ENCODE peak calls at places on chromosomes 2 and 18, in six cellular contexts. L is left lung, Z is A549, S is dorsolateral prefrontal cortex, X is astrocyte of the spinal cord, R is cardiac fibroblast. M is an unnamed sample.

GRCh38 chr2:1501196-1501851 is 88.1 kb downstream of the TPO start:
- DNase-seq in L (peak; percentile 20), Z (no peak), S (peak; percentile 42), X (no peak), R (no peak), M (peak; percentile 29)

GRCh38 chr2:202052235-202052634 is 18.6 kb downstream of the FZD7 start:
- DNase-seq in L (no peak), Z (no peak), S (no peak), X (no peak), R (no peak), M (no peak)

GRCh38 chr2:207768891-207769596 is 662 bp downstream of the FZD5 start:
- DNase-seq in L (peak; percentile 47), Z (peak; percentile 31), S (no peak), X (peak; percentile 41), R (peak; percentile 42), M (no peak)

GRCh38 chr2:201962766-201963555 is 70.7 kb upstream of the FZD7 start:
- DNase-seq in L (no peak), Z (no peak), S (no peak), X (no peak), R (no peak), M (no peak)

GRCh38 chr2:231383701-231384435 is 11.6 kb upstream of the B3GNT7 start:
- DNase-seq in L (no peak), Z (no peak), S (no peak), X (no peak), R (no peak), M (no peak)

GRCh38 chr2:151040036-151040435 is 221.6 kb downstream of the RBM43 start:
- DNase-seq in L (no peak), Z (no peak), S (no peak), X (no peak), R (peak; percentile 62), M (no peak)

GRCh38 chr18:10139783-10140410 is 226.1 kb downstream of the VAPA start:
- DNase-seq in L (peak; percentile 49), Z (peak; percentile 15), S (no peak), X (peak; percentile 48), R (peak; percentile 58), M (no peak)

GRCh38 chr2:220560192-220560591 is 932.8 kb downstream of the SLC4A3 start:
- DNase-seq in L (no peak), Z (no peak), S (no peak), X (no peak), R (no peak), M (no peak)

GRCh38 chr2:17518212-17519154 is at the start of gene RAD51AP2:
- DNase-seq in L (peak; percentile 73), Z (peak; percentile 44), S (peak; percentile 73), X (peak; percentile 90), R (peak; percentile 74), M (peak; percentile 79)

GRCh38 chr18:50190236-50190635 is 4.7 kb downstream of the MYO5B start:
- DNase-seq in L (no peak), Z (no peak), S (no peak), X (peak; percentile 8), R (peak; percentile 10), M (no peak)

GRCh38 chr2:196538646-196539045 is 100.9 kb upstream of the CCDC150 start:
- DNase-seq in L (no peak), Z (no peak), S (no peak), X (no peak), R (no peak), M (no peak)

GRCh38 chr2:53994735-53995538 is 24.1 kb upstream of the PSME4 start:
- DNase-seq in L (no peak), Z (no peak), S (no peak), X (no peak), R (no peak), M (no peak)

GRCh38 chr2:216074380-216074779 is 7.2 kb downstream of the PECR start:
- DNase-seq in L (no peak), Z (no peak), S (no peak), X (no peak), R (no peak), M (no peak)

GRCh38 chr2:3462493-3463104 is 56.7 kb downstream of the ADI1 start:
- DNase-seq in L (peak; percentile 26), Z (no peak), S (no peak), X (no peak), R (no peak), M (peak; percentile 53)

GRCh38 chr18:58865009-58865345 is 300 bp downstream of the ZNF532 start:
- DNase-seq in L (no peak), Z (no peak), S (no peak), X (no peak), R (no peak), M (no peak)

GRCh38 chr18:58865714-58866113 is 1.0 kb downstream of the ZNF532 start:
- DNase-seq in L (no peak), Z (no peak), S (no peak), X (no peak), R (no peak), M (no peak)

GRCh38 chr18:58868440-58868839 is 3.8 kb downstream of the ZNF532 start:
- DNase-seq in L (no peak), Z (no peak), S (no peak), X (no peak), R (no peak), M (no peak)

GRCh38 chr18:58867281-58867961 is 2.7 kb downstream of the ZNF532 start:
- DNase-seq in L (no peak), Z (no peak), S (no peak), X (peak; percentile 52), R (no peak), M (no peak)

DNA sequence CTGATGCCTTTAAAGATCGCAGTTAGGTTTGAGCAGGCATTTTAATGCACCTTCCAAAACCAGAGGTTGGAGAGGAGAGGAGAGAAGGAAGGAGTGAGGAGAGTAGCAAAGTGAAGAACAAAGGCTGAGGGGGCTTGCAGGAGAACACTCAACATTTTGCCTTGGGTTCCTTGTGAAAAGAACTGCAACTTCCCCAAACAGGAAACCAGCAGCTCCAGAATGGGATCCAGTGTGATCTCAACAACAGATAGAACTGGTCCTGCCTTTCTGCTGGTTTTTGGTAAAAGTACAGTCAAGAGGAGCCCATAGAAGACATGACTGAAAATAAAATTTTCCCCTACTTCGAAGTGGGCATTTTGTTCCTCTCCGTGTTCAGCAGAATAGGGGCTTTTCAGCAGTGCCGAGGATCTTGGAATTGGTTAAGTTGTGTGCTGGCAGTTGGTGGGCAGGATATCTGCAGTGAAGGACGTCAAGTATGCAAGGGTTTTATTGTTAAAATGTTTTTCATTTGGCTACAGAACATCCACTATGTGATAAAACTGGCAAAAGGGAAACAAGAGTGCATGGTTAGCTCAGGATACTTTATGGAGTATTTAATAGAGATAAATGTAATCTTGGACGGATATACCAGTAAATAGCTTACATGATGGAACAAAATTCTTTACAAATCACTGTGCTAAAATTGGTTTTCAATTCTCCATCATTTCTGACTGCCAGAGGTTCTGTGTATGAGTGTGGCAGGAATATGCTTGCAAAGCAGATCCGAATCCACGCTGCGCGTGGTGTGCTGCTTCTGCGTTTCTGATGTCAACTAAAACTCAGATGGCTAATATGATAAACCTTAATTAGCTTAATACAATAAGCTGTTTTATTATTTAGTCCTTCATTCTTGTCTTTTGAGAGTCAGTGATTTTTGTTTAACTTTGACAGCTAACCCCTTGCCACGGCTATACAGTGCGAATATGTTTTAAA is 1.9 kb downstream of the ZNF532 start:
- DNase-seq in L (no peak), Z (no peak), S (no peak), X (no peak), R (no peak), M (no peak)
- H3K4me3 ChIP-seq in L (no peak overlapping the region), Z (no peak overlapping the region), S (peak overlapping the region; percentile 65), X (peak overlapping the region; percentile 7), R (peak overlapping the region; percentile 13), M (no peak overlapping the region)

DNA sequence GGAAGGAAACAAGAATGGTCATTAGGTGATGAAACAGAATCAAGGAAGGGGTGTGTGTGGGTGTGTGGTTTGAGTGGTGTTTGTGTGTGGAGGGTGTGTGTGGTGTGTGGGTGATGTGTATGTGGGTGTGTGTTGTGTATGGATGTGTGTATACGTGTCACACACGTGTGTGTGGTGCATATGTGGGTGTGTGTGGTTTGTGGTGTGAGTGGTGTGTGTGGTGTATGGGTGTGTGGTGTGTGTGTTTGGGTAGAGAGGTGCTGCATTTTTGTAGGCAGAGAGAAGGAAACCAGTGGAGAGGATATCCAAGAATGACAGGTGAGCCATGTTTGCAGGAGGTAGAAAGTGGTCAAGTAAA is 1.1 kb upstream of the CEP192 start:
- DNase-seq in L (no peak), Z (no peak), S (no peak), X (no peak), R (no peak), M (no peak)
- H3K4me3 ChIP-seq in L (no peak overlapping the region), Z (peak overlapping the region; percentile 66), S (peak overlapping the region; percentile 77), X (no peak overlapping the region), R (peak overlapping the region; percentile 95), M (peak overlapping the region; percentile 85)

GRCh38 chr2:101805146-101806088 is 107.9 kb downstream of the MAP4K4 start:
- DNase-seq in L (no peak), Z (peak; percentile 6), S (no peak), X (peak; percentile 69), R (peak; percentile 68), M (no peak)
- H3K4me3 ChIP-seq in L (no peak overlapping the region), Z (peak overlapping the region; percentile 11), S (no peak overlapping the region), X (no peak overlapping the region), R (no peak overlapping the region), M (no peak overlapping the region)

GRCh38 chr2:74147729-74148456 is at the start of gene BOLA3:
- DNase-seq in L (peak; percentile 89), Z (peak; percentile 95), S (peak; percentile 80), X (peak; percentile 76), R (peak; percentile 71), M (peak; percentile 85)
- H3K4me3 ChIP-seq in L (peak within 1 kb of the TSS; percentile 82), Z (peak within 1 kb of the TSS; percentile 82), S (peak within 1 kb of the TSS; percentile 94), X (peak within 1 kb of the TSS; percentile 74), R (peak within 1 kb of the TSS; percentile 74), M (peak within 1 kb of the TSS; percentile 94)

GRCh38 chr2:112584891-112585250 is 462 bp downstream of the CHCHD5 start:
- DNase-seq in L (no peak), Z (no peak), S (no peak), X (peak; percentile 5), R (no peak), M (no peak)
- H3K4me3 ChIP-seq in L (peak overlapping the region; percentile 49), Z (peak overlapping the region; percentile 55), S (peak overlapping the region; percentile 85), X (peak overlapping the region; percentile 79), R (peak overlapping the region; percentile 69), M (peak overlapping the region; percentile 65)

DNA sequence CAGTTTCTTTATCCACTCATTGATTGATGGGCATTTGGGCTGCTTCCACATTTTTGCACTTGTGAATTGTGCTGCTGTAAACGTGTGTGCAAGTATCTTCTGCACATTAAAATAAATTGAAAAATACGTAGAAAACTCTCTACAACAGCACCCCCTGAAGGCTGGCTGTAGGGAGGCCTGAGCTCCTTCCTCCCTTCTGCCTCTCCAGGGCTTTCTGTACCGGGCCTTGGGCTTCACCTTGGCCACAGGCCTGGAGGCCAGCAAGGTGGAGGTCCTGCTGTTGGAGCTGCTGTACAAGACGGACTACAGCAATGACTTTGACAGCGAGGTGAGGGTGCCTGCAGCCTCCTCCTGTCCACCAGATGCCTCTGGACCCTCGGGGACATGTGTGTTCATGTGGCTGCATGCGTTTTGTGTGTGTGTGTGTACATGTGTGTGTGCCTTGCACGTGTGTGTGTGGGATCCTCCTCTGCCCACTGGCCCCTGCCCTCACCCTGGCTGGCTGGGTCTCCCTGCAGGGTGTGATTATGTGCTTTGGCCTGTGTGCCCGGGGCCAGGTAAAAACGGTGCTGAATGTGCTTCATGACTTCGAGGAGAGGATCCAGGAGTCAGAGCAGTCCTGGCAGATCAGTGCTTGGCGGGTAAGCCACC is 29.2 kb downstream of the MROH2A start:
- DNase-seq in L (no peak), Z (no peak), S (no peak), X (no peak), R (no peak), M (peak; percentile 19)
- H3K4me3 ChIP-seq in L (no peak overlapping the region), Z (no peak overlapping the region), S (no peak overlapping the region), X (no peak overlapping the region), R (no peak overlapping the region), M (no peak overlapping the region)